ENCODE peak calls at places on chromosomes 6 and 20, in eight cellular contexts. O is psoas muscle, X is colonic mucosa, G is hepatocyte, Z is brain microvascular endothelial cell, A is A549, N is RWPE1, H is mammary epithelial cell. V is an unnamed sample.
A peak's percentile ranks its signal among the peaks of the same experiment; 100 is the strongest.

GRCh38 chr6:90643366-90643765 is 56.5 kb upstream of the MAP3K7 start:
- DNase-seq in A (no peak), N (no peak), H (no peak), G (no peak), Z (no peak), O (no peak), X (no peak), V (no peak)

GRCh38 chr6:157644043-157644810 is 178.8 kb upstream of the SNX9 start:
- DNase-seq in A (peak; percentile 25), Z (no peak), H (peak; percentile 39), N (peak; percentile 38), O (no peak), X (no peak), G (no peak), V (no peak)

GRCh38 chr6:150898390-150899170 is 33.1 kb downstream of the MTHFD1L start:
- DNase-seq in G (no peak), A (peak; percentile 24), H (no peak), Z (peak; percentile 42), N (no peak), X (no peak), O (no peak), V (peak; percentile 21)

GRCh38 chr6:141988954-141989705 is 143.6 kb upstream of the GJE1 start:
- DNase-seq in N (peak; percentile 62), O (no peak), G (peak; percentile 66), H (peak; percentile 63), Z (peak; percentile 74), A (peak; percentile 61), X (no peak), V (no peak)

GRCh38 chr6:30821862-30822784 is 62.2 kb upstream of the DDR1 start:
- DNase-seq in A (peak; percentile 48), O (no peak), G (peak; percentile 41), N (peak; percentile 39), X (no peak), H (peak; percentile 64), Z (peak; percentile 52), V (no peak)

GRCh38 chr6:107509506-107509905 is 19.6 kb downstream of the SOBP start:
- DNase-seq in H (no peak), N (no peak), X (no peak), G (no peak), Z (no peak), A (no peak), O (no peak), V (no peak)

GRCh38 chr6:53664623-53665022 is 933 bp downstream of the KLHL31 start:
- DNase-seq in H (no peak), Z (no peak), X (no peak), G (no peak), N (no peak), O (peak; percentile 60), A (no peak), V (no peak)

GRCh38 chr6:163419413-163420314 is 5.1 kb downstream of the QKI start:
- DNase-seq in O (no peak), X (no peak), G (no peak), A (no peak), Z (no peak), N (no peak), H (no peak), V (no peak)

GRCh38 chr6:167517546-167517945 is 192.7 kb downstream of the TTLL2 start:
- DNase-seq in N (no peak), O (no peak), G (no peak), H (no peak), A (no peak), Z (no peak), X (no peak), V (no peak)

GRCh38 chr6:73519943-73520687 is 717 bp downstream of the EEF1A1 start:
- DNase-seq in N (no peak), G (peak; percentile 85), H (peak; percentile 76), A (peak; percentile 72), X (peak; percentile 69), O (peak; percentile 77), Z (peak; percentile 77), V (peak; percentile 69)

GRCh38 chr6:65259080-65259479 is 447.9 kb downstream of the EYS start:
- DNase-seq in N (peak; percentile 38), O (no peak), H (no peak), G (peak; percentile 11), A (peak; percentile 15), Z (no peak), X (no peak), V (no peak)

GRCh38 chr20:44209691-44210421 is 715 bp downstream of the OSER1 start:
- DNase-seq in N (no peak), H (no peak), X (peak; percentile 68), O (peak; percentile 28), G (peak; percentile 62), Z (peak; percentile 9), A (peak; percentile 27), V (no peak)

GRCh38 chr20:10798811-10799210 is 125.0 kb upstream of the JAG1 start:
- DNase-seq in H (peak; percentile 90), A (no peak), X (no peak), N (peak; percentile 89), Z (no peak), O (no peak), G (no peak), V (no peak)
- H3K27ac ChIP-seq in H (peak overlapping the region; percentile 42), A (peak overlapping the region; percentile 11), X (no peak overlapping the region), N (peak overlapping the region; percentile 56), Z (no peak overlapping the region), O (no peak overlapping the region), G (no peak overlapping the region), V (no peak overlapping the region)

DNA sequence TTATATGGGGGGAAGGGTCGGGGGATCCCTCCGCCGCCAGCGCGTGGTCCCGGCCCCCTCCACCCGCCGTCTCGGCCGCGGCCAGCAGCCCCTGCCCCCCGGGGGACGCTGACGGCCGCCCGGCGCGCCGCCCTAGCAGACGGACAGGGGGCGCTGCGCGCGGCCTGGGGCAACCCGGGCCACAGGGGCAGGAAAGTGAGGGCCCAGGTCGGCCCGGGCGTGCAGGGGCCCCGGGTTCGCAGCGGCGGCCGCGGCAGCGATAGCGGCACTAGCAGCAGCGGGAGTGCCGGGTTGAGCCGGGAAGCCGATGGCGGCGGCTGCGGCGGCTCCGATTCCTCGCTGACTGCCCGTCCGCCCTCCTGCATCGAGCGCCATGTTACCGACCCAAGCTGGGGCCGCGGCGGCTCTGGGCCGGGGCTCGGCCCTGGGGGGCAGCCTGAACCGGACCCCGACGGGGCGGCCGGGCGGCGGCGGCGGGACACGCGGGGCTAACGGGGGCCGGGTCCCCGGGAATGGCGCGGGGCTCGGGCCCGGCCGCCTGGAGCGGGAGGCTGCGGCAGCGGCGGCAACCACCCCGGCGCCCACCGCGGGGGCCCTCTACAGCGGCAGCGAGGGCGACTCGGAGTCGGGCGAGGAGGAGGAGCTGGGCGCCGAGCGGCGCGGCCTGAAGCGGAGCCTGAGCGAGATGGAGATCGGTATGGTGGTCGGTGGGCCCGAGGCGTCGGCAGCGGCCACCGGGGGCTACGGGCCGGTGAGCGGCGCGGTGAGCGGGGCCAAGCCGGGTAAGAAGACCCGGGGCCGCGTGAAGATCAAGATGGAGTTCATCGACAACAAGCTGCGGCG is 436 bp downstream of the SRF start:
- DNase-seq in H (no peak), X (no peak), N (no peak), O (peak; percentile 37), G (peak; percentile 57), A (no peak), Z (no peak), V (no peak)
- H3K27ac ChIP-seq in H (peak overlapping the region; percentile 72), X (peak overlapping the region; percentile 86), N (peak overlapping the region; percentile 97), O (peak overlapping the region; percentile 97), G (peak overlapping the region; percentile 92), A (peak overlapping the region; percentile 100), Z (peak overlapping the region; percentile 88), V (peak overlapping the region; percentile 91)

GRCh38 chr6:10529231-10529801 is 8.2 kb downstream of the GCNT2 start:
- DNase-seq in A (no peak), X (no peak), Z (peak; percentile 35), H (no peak), N (no peak), G (no peak), O (no peak), V (no peak)
- H3K27ac ChIP-seq in A (peak overlapping the region; percentile 87), X (peak overlapping the region; percentile 54), Z (no peak overlapping the region), H (no peak overlapping the region), N (no peak overlapping the region), G (peak overlapping the region; percentile 92), O (peak overlapping the region; percentile 61), V (no peak overlapping the region)

GRCh38 chr6:89023591-89024441 is 56.7 kb upstream of the PNRC1 start:
- DNase-seq in O (peak; percentile 48), Z (no peak), X (no peak), G (no peak), N (peak; percentile 17), H (peak; percentile 30), A (no peak), V (no peak)
- H3K27ac ChIP-seq in O (peak overlapping the region; percentile 75), Z (no peak overlapping the region), X (peak overlapping the region; percentile 12), G (peak overlapping the region; percentile 15), N (peak overlapping the region; percentile 43), H (no peak overlapping the region), A (peak overlapping the region; percentile 30), V (no peak overlapping the region)

GRCh38 chr6:111605100-111605748 is 454 bp downstream of the TRAF3IP2 start:
- DNase-seq in O (peak; percentile 83), Z (peak; percentile 66), G (peak; percentile 72), N (peak; percentile 28), X (peak; percentile 58), A (peak; percentile 29), H (peak; percentile 54), V (peak; percentile 53)

GRCh38 chr6:111604259-111605099 is 1.2 kb downstream of the TRAF3IP2 start:
- DNase-seq in Z (peak; percentile 71), X (peak; percentile 60), N (peak; percentile 59), G (peak; percentile 51), H (peak; percentile 80), O (peak; percentile 77), A (no peak), V (peak; percentile 80)

GRCh38 chr6:111609827-111610526 is 4.3 kb upstream of the TRAF3IP2 start:
- DNase-seq in O (no peak), A (no peak), G (no peak), Z (no peak), H (no peak), X (no peak), N (no peak), V (no peak)

GRCh38 chr6:111606620-111607115 is 990 bp upstream of the TRAF3IP2 start:
- DNase-seq in X (no peak), H (no peak), O (no peak), Z (no peak), A (no peak), G (no peak), N (no peak), V (no peak)

DNA sequence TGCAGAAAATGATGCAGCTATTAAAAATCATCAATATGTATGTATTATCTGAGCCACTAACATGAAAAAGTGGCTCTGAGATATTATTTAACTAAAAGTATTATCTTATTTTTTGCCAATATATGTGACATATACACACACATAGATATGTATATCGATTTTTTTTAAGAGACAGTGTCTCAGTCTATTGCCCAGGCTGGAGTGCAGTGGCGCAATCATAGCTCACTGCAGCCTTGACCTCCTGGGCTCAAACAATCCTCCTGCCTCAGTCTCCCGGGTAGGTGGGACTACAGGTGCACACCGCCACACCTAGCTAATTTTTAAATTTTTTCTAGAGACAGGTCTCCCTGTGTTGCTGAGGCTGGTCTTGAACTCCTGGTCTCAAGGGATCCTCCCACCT is 1.6 kb upstream of the TRAF3IP2 start:
- DNase-seq in Z (no peak), O (no peak), H (no peak), A (no peak), X (no peak), N (no peak), G (no peak), V (no peak)
- H3K27ac ChIP-seq in Z (no peak overlapping the region), O (no peak overlapping the region), H (no peak overlapping the region), A (no peak overlapping the region), X (no peak overlapping the region), N (peak overlapping the region; percentile 99), G (no peak overlapping the region), V (no peak overlapping the region)

V was measured in caudate nucleus.